ENCODE peak calls at places on chromosomes 3 and 15, in five cellular contexts. I is SK-N-SH, R is HCT116, B is hepatocyte, L is GM23248. N is an unnamed sample.

GRCh38 chr3:71102111-71103039 is 481.2 kb downstream of the FOXP1 start:
- DNase-seq in I (peak; percentile 12), R (no peak), B (peak; percentile 44), L (peak; percentile 96), N (no peak)

GRCh38 chr15:36899696-36900095 is 200.7 kb downstream of the MEIS2 start:
- DNase-seq in I (no peak), R (no peak), B (no peak), L (no peak), N (no peak)

GRCh38 chr15:31372635-31373091 is 46.0 kb downstream of the KLF13 start:
- DNase-seq in I (peak; percentile 97), R (no peak), B (peak; percentile 43), L (peak; percentile 74), N (no peak)

GRCh38 chr3:133837487-133838295 is 32.1 kb downstream of the SRPRB start:
- DNase-seq in I (no peak), R (no peak), B (no peak), L (no peak), N (no peak)

GRCh38 chr15:32819406-32819930 is 101.7 kb downstream of the GREM1 start:
- DNase-seq in I (no peak), R (no peak), B (no peak), L (peak; percentile 50), N (no peak)

GRCh38 chr15:59028387-59028955 is 41.0 kb downstream of the RNF111 start:
- DNase-seq in I (no peak), R (no peak), B (no peak), L (no peak), N (no peak)

GRCh38 chr15:70374096-70374495 is 276.4 kb upstream of the TLE3 start:
- DNase-seq in I (no peak), R (no peak), B (no peak), L (no peak), N (no peak)

GRCh38 chr15:71275098-71275497 is 159.8 kb downstream of the THSD4 start:
- DNase-seq in I (no peak), R (no peak), B (no peak), L (peak; percentile 80), N (no peak)

GRCh38 chr15:70783610-70784021 is 20.3 kb upstream of the UACA start:
- DNase-seq in I (no peak), R (no peak), B (peak; percentile 69), L (peak; percentile 81), N (no peak)

GRCh38 chr3:122314467-122314866 is 10.6 kb upstream of the CSTA start:
- DNase-seq in I (no peak), R (no peak), B (no peak), L (peak; percentile 63), N (no peak)

GRCh38 chr3:104291437-104291851 is 1075.3 kb upstream of the ALCAM start:
- DNase-seq in I (no peak), R (no peak), B (no peak), L (peak; percentile 42), N (peak; percentile 15)

GRCh38 chr15:57251308-57251707 is 125.0 kb upstream of the CGNL1 start:
- DNase-seq in I (no peak), R (no peak), B (no peak), L (peak; percentile 47), N (no peak)

GRCh38 chr15:84634228-84634837 is 19.8 kb downstream of the WDR73 start:
- DNase-seq in I (no peak), R (no peak), B (no peak), L (no peak), N (no peak)

GRCh38 chr3:153400641-153401040 is 238.6 kb downstream of the RAP2B start:
- DNase-seq in I (no peak), R (no peak), B (no peak), L (peak; percentile 55), N (no peak)

GRCh38 chr3:47299396-47300318 is 16.9 kb downstream of the KLHL18 start:
- DNase-seq in I (no peak), R (no peak), B (peak; percentile 26), L (no peak), N (no peak)

GRCh38 chr3:45967724-45968123 is 24.5 kb downstream of the CXCR6 start:
- DNase-seq in I (no peak), R (no peak), B (no peak), L (no peak), N (no peak)

GRCh38 chr15:60223161-60223560 is 174.6 kb downstream of the ANXA2 start:
- DNase-seq in I (no peak), R (no peak), B (no peak), L (no peak), N (no peak)

GRCh38 chr3:147406255-147407023 is at the start of gene ZIC4:
- DNase-seq in I (no peak), R (no peak), B (no peak), L (no peak), N (no peak)

GRCh38 chr3:120908030-120908802 is at the start of gene STXBP5L:
- DNase-seq in I (peak; percentile 92), R (peak; percentile 27), B (peak; percentile 95), L (peak; percentile 81), N (peak; percentile 89)

GRCh38 chr15:47812436-47813109 is 95.3 kb downstream of the SEMA6D start:
- DNase-seq in I (no peak), R (no peak), B (peak; percentile 32), L (peak; percentile 6), N (no peak)

GRCh38 chr15:71496336-71496955 is 313.9 kb upstream of the NR2E3 start:
- DNase-seq in I (no peak), R (no peak), B (no peak), L (peak; percentile 67), N (no peak)

GRCh38 chr3:99256788-99257187 is 355.3 kb upstream of the DCBLD2 start:
- DNase-seq in I (no peak), R (no peak), B (no peak), L (no peak), N (no peak)

GRCh38 chr3:158737410-158737809 is 5.2 kb upstream of the RARRES1 start:
- DNase-seq in I (no peak), R (no peak), B (no peak), L (no peak), N (no peak)

GRCh38 chr3:135752851-135753250 is 212.7 kb upstream of the PPP2R3A start:
- DNase-seq in I (no peak), R (no peak), B (peak; percentile 28), L (no peak), N (no peak)

GRCh38 chr3:129440648-129441190 is 695 bp downstream of the IFT122 start:
- DNase-seq in I (no peak), R (no peak), B (no peak), L (no peak), N (no peak)

GRCh38 chr15:61227269-61228024 is 1.7 kb downstream of the RORA start:
- DNase-seq in I (peak; percentile 76), R (no peak), B (peak; percentile 35), L (peak; percentile 80), N (no peak)

GRCh38 chr3:118968640-118969039 is 66.0 kb downstream of the IGSF11 start:
- DNase-seq in I (no peak), R (no peak), B (no peak), L (no peak), N (no peak)

GRCh38 chr15:74541494-74542191 is 623 bp downstream of the ARID3B start:
- DNase-seq in I (peak; percentile 68), R (no peak), B (peak; percentile 75), L (peak; percentile 79), N (peak; percentile 18)

GRCh38 chr3:1908651-1909445 is 189.8 kb upstream of the CNTN4 start:
- DNase-seq in I (no peak), R (no peak), B (no peak), L (no peak), N (no peak)

GRCh38 chr3:71517206-71517855 is 66.2 kb downstream of the FOXP1 start:
- DNase-seq in I (no peak), R (no peak), B (no peak), L (peak; percentile 7), N (no peak)

GRCh38 chr3:142117052-142117451 is 32.3 kb downstream of the TFDP2 start:
- DNase-seq in I (no peak), R (peak; percentile 48), B (no peak), L (no peak), N (no peak)

GRCh38 chr15:42065008-42065407 is 29.4 kb downstream of the PLA2G4D start:
- DNase-seq in I (peak; percentile 56), R (no peak), B (peak; percentile 7), L (no peak), N (peak; percentile 83)

GRCh38 chr3:59829527-59829926 is 779.7 kb upstream of the CFAP20DC start:
- DNase-seq in I (no peak), R (no peak), B (no peak), L (no peak), N (no peak)
- H3K9me2 ChIP-seq in I (no peaks in the 10 kb centered on the region), R (no peaks in the 10 kb centered on the region), B (no peaks in the 10 kb centered on the region), L (no peaks in the 10 kb centered on the region), N (no peaks in the 10 kb centered on the region)

DNA sequence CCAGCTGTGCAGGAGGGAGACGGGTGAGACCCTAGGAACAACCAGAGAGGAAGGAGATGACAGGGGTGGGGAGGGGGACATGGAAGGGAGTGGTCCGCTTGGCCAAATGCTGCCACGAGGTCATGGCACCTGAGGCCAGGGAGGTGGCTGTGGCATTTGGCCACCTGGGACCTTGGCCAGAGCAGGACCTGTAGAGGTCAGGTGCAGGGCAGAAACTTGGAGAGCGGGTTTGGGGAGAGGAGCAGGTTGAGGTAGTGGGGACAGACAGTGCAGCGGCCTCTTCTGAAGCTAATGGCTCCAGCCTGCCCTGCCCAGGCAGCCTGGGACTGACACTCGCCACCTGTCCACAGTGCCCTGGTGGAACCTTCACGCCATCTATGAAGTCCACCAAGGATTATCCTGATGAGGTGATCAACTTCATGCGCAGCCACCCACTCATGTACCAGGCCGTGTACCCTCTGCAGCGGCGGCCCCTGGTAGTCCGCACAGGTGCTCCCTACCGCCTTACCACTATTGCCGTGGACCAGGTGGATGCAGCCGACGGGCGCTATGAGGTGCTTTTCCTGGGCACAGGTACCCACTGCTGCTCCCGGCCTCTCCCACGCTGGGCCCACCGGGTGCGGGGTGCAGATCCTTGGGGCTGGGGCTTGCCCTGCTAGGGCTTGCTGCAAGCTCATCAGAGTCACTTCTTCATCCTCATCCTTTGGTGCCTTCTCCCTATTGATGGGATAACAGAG is 7.0 kb upstream of the GNAT1 start:
- DNase-seq in I (no peak), R (no peak), B (no peak), L (no peak), N (no peak)
- H3K36me3 ChIP-seq in I (peaks cover 4% of the 10 kb centered on the region), R (no peaks in the 10 kb centered on the region), B (no peaks in the 10 kb centered on the region), L (no peaks in the 10 kb centered on the region), N (no peaks in the 10 kb centered on the region)

DNA sequence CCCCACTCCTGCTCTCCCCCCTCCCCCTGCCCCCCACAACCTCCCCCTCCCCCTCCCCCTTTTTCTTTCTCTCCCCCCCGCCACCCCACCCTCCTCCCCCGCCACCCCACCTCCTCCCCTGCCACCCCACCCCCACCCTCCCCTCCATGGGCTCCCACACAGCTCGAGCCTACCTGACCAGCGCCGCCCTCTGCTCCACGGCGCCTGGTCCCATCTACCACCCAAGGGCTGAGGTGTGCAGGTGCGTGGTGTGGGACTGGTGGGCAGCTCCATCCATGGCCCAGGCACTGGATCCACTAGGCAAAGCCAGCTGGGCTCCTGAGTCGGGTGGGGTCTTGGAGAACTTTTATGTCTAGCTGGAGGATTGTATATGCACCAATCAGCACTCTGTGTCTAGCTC is 68.3 kb upstream of the KCNAB1 start:
- DNase-seq in I (no peak), R (no peak), B (no peak), L (no peak), N (no peak)
- H3K9me2 ChIP-seq in I (no peaks in the 10 kb centered on the region), R (no peaks in the 10 kb centered on the region), B (no peaks in the 10 kb centered on the region), L (no peaks in the 10 kb centered on the region), N (no peaks in the 10 kb centered on the region)

DNA sequence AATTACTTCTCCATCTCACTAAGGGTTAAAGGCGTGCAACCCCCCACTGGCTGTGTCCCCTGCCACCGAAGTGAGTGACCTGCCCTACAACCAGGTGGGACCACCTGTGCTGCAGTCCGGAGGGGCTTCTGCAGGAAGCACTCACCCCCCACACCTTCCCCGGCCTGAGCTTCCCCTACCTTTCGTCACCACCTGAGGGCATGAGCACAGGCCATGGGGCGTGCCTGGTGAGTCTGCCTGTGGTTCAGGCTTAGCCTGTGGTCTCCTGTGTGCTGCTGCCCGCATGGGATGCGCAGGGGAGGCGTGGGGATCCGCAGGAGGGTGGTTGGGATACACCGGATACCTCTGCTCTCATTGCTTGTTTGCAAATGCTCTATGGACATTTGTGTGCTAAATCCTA is 46.0 kb downstream of the KLHL25 start:
- DNase-seq in I (peak; percentile 36), R (no peak), B (no peak), L (no peak), N (no peak)
- H3K36me3 ChIP-seq in I (peaks cover 48% of the 10 kb centered on the region), R (no peaks in the 10 kb centered on the region), B (no peaks in the 10 kb centered on the region), L (peaks cover 24% of the 10 kb centered on the region), N (peaks cover 58% of the 10 kb centered on the region)

N was measured in OCI-LY7.